ENCODE peak calls at places on chromosomes 4 and X, in eight cellular contexts. E is stimulated activated CD8-positive, alpha-beta memory T cell treated with anti-CD3 and anti-CD28 coated beads, Interleukin-7, amount 100 ng/mL, for 1 hour; Y is ELR; M is body of pancreas; A is HCEC 1CT; P is germinal center; D is endodermal cell; W is occipital lobe. Z is an unnamed sample.

GRCh38 chrX:78619829-78620228 is 39.3 kb downstream of the RTL3 start:
- DNase-seq in E (no peak), Y (no peak), M (no peak), A (no peak), P (no peak), D (no peak), W (no peak), Z (no peak)

GRCh38 chrX:80576267-80576666 is 156.0 kb downstream of the TENT5D start:
- DNase-seq in E (no peak), Y (no peak), M (no peak), A (no peak), P (no peak), D (no peak), W (no peak), Z (no peak)

GRCh38 chr4:32140636-32141035 is 1420.5 kb downstream of the PCDH7 start:
- DNase-seq in E (no peak), Y (peak; percentile 83), M (no peak), A (no peak), P (no peak), D (no peak), W (no peak), Z (no peak)

GRCh38 chr4:8644461-8644891 is 51.9 kb downstream of the CPZ start:
- DNase-seq in E (no peak), Y (no peak), M (no peak), A (no peak), P (no peak), D (peak; percentile 47), W (no peak), Z (no peak)

GRCh38 chr4:1598206-1598605 is 85.9 kb downstream of the FAM53A start:
- DNase-seq in E (no peak), Y (no peak), M (no peak), A (no peak), P (no peak), D (no peak), W (no peak), Z (no peak)

GRCh38 chr4:13546855-13547562 is 2.7 kb upstream of the NKX3-2 start:
- DNase-seq in E (no peak), Y (no peak), M (no peak), A (no peak), P (no peak), D (peak; percentile 87), W (no peak), Z (peak; percentile 70)

GRCh38 chrX:129737921-129738320 is 858 bp upstream of the XPNPEP2 start:
- DNase-seq in E (no peak), Y (peak; percentile 63), M (no peak), A (peak; percentile 71), P (peak; percentile 31), D (no peak), W (no peak), Z (no peak)

GRCh38 chr4:185210102-185210981 is 944 bp downstream of the SNX25 start:
- DNase-seq in E (no peak), Y (peak; percentile 63), M (peak; percentile 69), A (peak; percentile 42), P (peak; percentile 39), D (peak; percentile 80), W (peak; percentile 67), Z (peak; percentile 59)

GRCh38 chr4:82677327-82677726 is 115.5 kb upstream of the TMEM150C start:
- DNase-seq in E (no peak), Y (no peak), M (no peak), A (no peak), P (no peak), D (no peak), W (no peak), Z (no peak)

GRCh38 chr4:3710451-3711182 is 55.6 kb upstream of the ADRA2C start:
- DNase-seq in E (no peak), Y (no peak), M (no peak), A (no peak), P (no peak), D (peak; percentile 52), W (no peak), Z (no peak)

GRCh38 chrX:114580336-114580735 is 3.5 kb upstream of the HTR2C start:
- DNase-seq in E (no peak), Y (no peak), M (no peak), A (no peak), P (no peak), D (no peak), W (no peak), Z (no peak)

GRCh38 chr4:16032871-16033505 is 50.8 kb downstream of the PROM1 start:
- DNase-seq in E (no peak), Y (no peak), M (no peak), A (no peak), P (no peak), D (no peak), W (no peak), Z (no peak)

GRCh38 chr4:120730777-120731320 is 191.7 kb downstream of the PRDM5 start:
- DNase-seq in E (no peak), Y (no peak), M (no peak), A (no peak), P (no peak), D (no peak), W (no peak), Z (no peak)

GRCh38 chr4:85445058-85445639 is 29.8 kb upstream of the ARHGAP24 start:
- DNase-seq in E (no peak), Y (no peak), M (no peak), A (no peak), P (no peak), D (no peak), W (no peak), Z (no peak)

GRCh38 chr4:48247142-48247877 is 22.3 kb downstream of the TEC start:
- DNase-seq in E (no peak), Y (no peak), M (no peak), A (peak; percentile 32), P (no peak), D (no peak), W (no peak), Z (no peak)

GRCh38 chr4:97987019-97987648 is 156.1 kb downstream of the STPG2 start:
- DNase-seq in E (no peak), Y (peak; percentile 13), M (no peak), A (no peak), P (no peak), D (no peak), W (no peak), Z (no peak)